ENCODE peak calls at places on chromosomes 11 and 22, in eight cellular contexts. T is stimulated activated CD8-positive, alpha-beta memory T cell treated with anti-CD3 and anti-CD28 coated beads, Interleukin-2, amount 100 ng/mL, for 1 hour; A is AG09309; H is neural progenitor cell; Y is LoVo; N is SW 1271; D is CD8-positive, alpha-beta memory T cell; O is iPS DF 6.9. P is an unnamed sample.

GRCh38 chr11:120184371-120184945 is 26.4 kb upstream of the OAF start:
- DNase-seq in T (no peak), A (no peak), H (no peak), Y (no peak), N (no peak), D (no peak), O (no peak), P (no peak)

GRCh38 chr11:113262594-113262993 is 51.8 kb upstream of the TTC12 start:
- DNase-seq in T (no peak), A (no peak), H (no peak), Y (no peak), N (no peak), D (no peak), O (no peak), P (no peak)

GRCh38 chr11:124202951-124203350 is 19.8 kb downstream of the OR10D3 start:
- DNase-seq in T (no peak), A (no peak), H (no peak), Y (no peak), N (no peak), D (no peak), O (no peak), P (no peak)

GRCh38 chr11:33545941-33546340 is 154.7 kb downstream of the C11orf91 start:
- DNase-seq in T (no peak), A (no peak), H (no peak), Y (no peak), N (no peak), D (no peak), O (no peak), P (no peak)

GRCh38 chr11:81203876-81204275 is 1529.8 kb downstream of the FAM181B start:
- DNase-seq in T (no peak), A (no peak), H (no peak), Y (no peak), N (no peak), D (no peak), O (no peak), P (no peak)

GRCh38 chr22:47066616-47066905 is 304.1 kb downstream of the TBC1D22A start:
- DNase-seq in T (no peak), A (no peak), H (no peak), Y (no peak), N (no peak), D (no peak), O (no peak), P (no peak)

GRCh38 chr11:1542267-1542666 is 29.8 kb downstream of the DUSP8 start:
- DNase-seq in T (no peak), A (no peak), H (no peak), Y (no peak), N (no peak), D (no peak), O (no peak), P (no peak)

GRCh38 chr11:71281901-71282300 is 29.5 kb upstream of the SHANK2 start:
- DNase-seq in T (no peak), A (no peak), H (no peak), Y (no peak), N (no peak), D (no peak), O (no peak), P (no peak)

GRCh38 chr11:44623321-44623715 is 57.9 kb downstream of the CD82 start:
- DNase-seq in T (no peak), A (no peak), H (no peak), Y (no peak), N (no peak), D (no peak), O (no peak), P (no peak)

GRCh38 chr11:66070604-66071325 is 693 bp downstream of the PACS1 start:
- DNase-seq in T (no peak), A (no peak), H (peak), Y (no peak), N (no peak), D (no peak), O (no peak), P (peak)

GRCh38 chr22:35641494-35642120 is 6.6 kb upstream of the APOL6 start:
- DNase-seq in T (no peak), A (no peak), H (peak), Y (no peak), N (no peak), D (no peak), O (no peak), P (no peak)

GRCh38 chr11:117281159-117281558 is 10.0 kb upstream of the BACE1-AS start:
- DNase-seq in T (no peak), A (peak), H (no peak), Y (no peak), N (no peak), D (no peak), O (no peak), P (no peak)

GRCh38 chr11:67507242-67507890 is 596 bp downstream of the CDK2AP2 start:
- DNase-seq in T (no peak), A (peak), H (peak), Y (peak), N (no peak), D (no peak), O (no peak), P (no peak)

GRCh38 chr11:11992813-11993212 is 15.6 kb downstream of the DKK3 start:
- DNase-seq in T (no peak), A (no peak), H (no peak), Y (no peak), N (no peak), D (no peak), O (no peak), P (no peak)

GRCh38 chr11:57653162-57653561 is 3.5 kb upstream of the YPEL4 start:
- DNase-seq in T (no peak), A (no peak), H (no peak), Y (no peak), N (no peak), D (no peak), O (no peak), P (no peak)

GRCh38 chr11:75626692-75627536 is 41.9 kb downstream of the MAP6 start:
- DNase-seq in T (no peak), A (no peak), H (peak), Y (no peak), N (no peak), D (no peak), O (no peak), P (no peak)

GRCh38 chr11:554824-555499 is 5.6 kb downstream of the LMNTD2 start:
- DNase-seq in T (peak), A (no peak), H (peak), Y (peak), N (peak), D (peak), O (peak), P (peak)

GRCh38 chr11:133980665-133981064 is 23.9 kb upstream of the IGSF9B start:
- DNase-seq in T (no peak), A (no peak), H (no peak), Y (no peak), N (no peak), D (no peak), O (no peak), P (no peak)

GRCh38 chr11:75140269-75141138 is 10.4 kb upstream of the SLCO2B1 start:
- DNase-seq in T (peak), A (no peak), H (peak), Y (peak), N (peak), D (peak), O (peak), P (peak)

GRCh38 chr11:129932385-129933067 is 37.1 kb upstream of the NFRKB start:
- DNase-seq in T (no peak), A (no peak), H (no peak), Y (no peak), N (no peak), D (no peak), O (no peak), P (no peak)

GRCh38 chr22:44461083-44461375 is 37.0 kb downstream of the RTL6 start:
- DNase-seq in T (no peak), A (no peak), H (no peak), Y (no peak), N (no peak), D (no peak), O (no peak), P (no peak)